ENCODE peak calls at places on chromosome 15, in four cellular contexts. One of them, this sample, is unnamed.

GRCh38 chr15:71434774-71435173 is 319.5 kb downstream of the THSD4 start:
- DNase-seq in K562: no peak
- DNase-seq in SK-N-SH: no peak
- DNase-seq in H1: no peak
- DNase-seq in this sample: no peak

GRCh38 chr15:76979331-76979925 is 15.5 kb upstream of the PSTPIP1 start:
- DNase-seq in K562: no peak
- DNase-seq in SK-N-SH: no peak
- DNase-seq in H1: no peak
- DNase-seq in this sample: no peak

GRCh38 chr15:75025102-75025501 is 1.7 kb downstream of the PPCDC start:
- DNase-seq in H1: no peak
- DNase-seq in K562: no peak
- DNase-seq in SK-N-SH: no peak
- DNase-seq in this sample: no peak

GRCh38 chr15:91465696-91466095 is 365.6 kb downstream of the SV2B start:
- DNase-seq in H1: no peak
- DNase-seq in K562: no peak
- DNase-seq in SK-N-SH: no peak
- DNase-seq in this sample: no peak

GRCh38 chr15:77107068-77107467 is 36.2 kb upstream of the TSPAN3 start:
- DNase-seq in SK-N-SH: no peak
- DNase-seq in K562: no peak
- DNase-seq in H1: no peak
- DNase-seq in this sample: no peak

GRCh38 chr15:60932051-60932915 is 296.8 kb downstream of the RORA start:
- DNase-seq in SK-N-SH: no peak
- DNase-seq in H1: no peak
- DNase-seq in K562: no peak
- DNase-seq in this sample: no peak

GRCh38 chr15:65896231-65896630 is 26.9 kb downstream of the RAB11A start:
- DNase-seq in SK-N-SH: no peak
- DNase-seq in H1: no peak
- DNase-seq in K562: no peak
- DNase-seq in this sample: no peak

GRCh38 chr15:66085128-66085527 is 168.4 kb downstream of the MEGF11 start:
- DNase-seq in SK-N-SH: no peak
- DNase-seq in K562: peak
- DNase-seq in H1: peak
- DNase-seq in this sample: peak

GRCh38 chr15:57323806-57324589 is 52.3 kb upstream of the CGNL1 start:
- DNase-seq in SK-N-SH: peak
- DNase-seq in H1: no peak
- DNase-seq in K562: peak
- DNase-seq in this sample: no peak

GRCh38 chr15:84736375-84736774 is 12.0 kb upstream of the ZNF592 start:
- DNase-seq in K562: no peak
- DNase-seq in H1: no peak
- DNase-seq in SK-N-SH: no peak
- DNase-seq in this sample: no peak

GRCh38 chr15:48718646-48719045 is 73.1 kb upstream of the FBN1 start:
- DNase-seq in H1: no peak
- DNase-seq in SK-N-SH: no peak
- DNase-seq in K562: peak
- DNase-seq in this sample: no peak

GRCh38 chr15:33907326-33907725 is 61.0 kb upstream of the CHRM5 start:
- DNase-seq in K562: no peak
- DNase-seq in H1: no peak
- DNase-seq in SK-N-SH: no peak
- DNase-seq in this sample: no peak

GRCh38 chr15:72474912-72475601 is 927 bp downstream of the ARIH1 start:
- DNase-seq in H1: peak
- DNase-seq in K562: peak
- DNase-seq in SK-N-SH: peak
- DNase-seq in this sample: peak

GRCh38 chr15:61237400-61237799 is 8.3 kb upstream of the RORA start:
- DNase-seq in H1: no peak
- DNase-seq in K562: no peak
- DNase-seq in SK-N-SH: no peak
- DNase-seq in this sample: no peak

GRCh38 chr15:65393557-65393956 is 15.8 kb upstream of the IGDCC3 start:
- DNase-seq in H1: no peak
- DNase-seq in K562: no peak
- DNase-seq in SK-N-SH: no peak
- DNase-seq in this sample: no peak

GRCh38 chr15:78034495-78035191 is 42.9 kb downstream of the TBC1D2B start:
- DNase-seq in H1: no peak
- DNase-seq in SK-N-SH: no peak
- DNase-seq in K562: peak
- DNase-seq in this sample: no peak

GRCh38 chr15:79881254-79881653 is 15.6 kb downstream of the MTHFS start:
- DNase-seq in K562: peak
- DNase-seq in H1: no peak
- DNase-seq in SK-N-SH: no peak
- DNase-seq in this sample: no peak

GRCh38 chr15:32704343-32705076 is 13.3 kb upstream of the GREM1 start:
- DNase-seq in H1: no peak
- DNase-seq in K562: no peak
- DNase-seq in SK-N-SH: no peak
- DNase-seq in this sample: no peak

DNA sequence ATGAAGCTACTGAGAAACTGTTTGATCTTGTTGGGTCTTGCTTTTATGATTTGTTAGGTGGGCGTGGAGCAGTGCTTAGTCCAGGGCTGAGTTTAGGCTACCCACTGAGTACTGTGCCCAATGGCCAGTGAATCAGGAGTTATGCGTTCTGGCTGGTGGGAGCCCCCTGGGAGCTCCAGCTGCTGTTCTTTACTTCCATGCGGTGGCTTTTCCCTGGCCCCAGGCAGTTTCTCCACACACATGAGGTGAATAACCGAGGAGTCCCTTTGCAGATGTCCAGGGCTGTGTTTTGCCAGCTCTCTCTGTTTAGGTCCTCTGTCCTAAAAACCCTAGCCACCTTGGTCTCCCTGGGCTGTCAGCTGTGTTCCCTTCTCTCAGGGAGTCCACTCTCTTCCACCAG is 106.5 kb downstream of the KLF13 start:
- DNase-seq in H1: no peak
- DNase-seq in SK-N-SH: no peak
- DNase-seq in K562: no peak
- DNase-seq in this sample: no peak
- TF ChIP-seq TEAD4 in H1: no peak
- TF ChIP-seq TEAD4 in SK-N-SH: no peak
- TF ChIP-seq TEAD4 in K562: no peak
- TF ChIP-seq TEAD4 in this sample: no peak

DNA sequence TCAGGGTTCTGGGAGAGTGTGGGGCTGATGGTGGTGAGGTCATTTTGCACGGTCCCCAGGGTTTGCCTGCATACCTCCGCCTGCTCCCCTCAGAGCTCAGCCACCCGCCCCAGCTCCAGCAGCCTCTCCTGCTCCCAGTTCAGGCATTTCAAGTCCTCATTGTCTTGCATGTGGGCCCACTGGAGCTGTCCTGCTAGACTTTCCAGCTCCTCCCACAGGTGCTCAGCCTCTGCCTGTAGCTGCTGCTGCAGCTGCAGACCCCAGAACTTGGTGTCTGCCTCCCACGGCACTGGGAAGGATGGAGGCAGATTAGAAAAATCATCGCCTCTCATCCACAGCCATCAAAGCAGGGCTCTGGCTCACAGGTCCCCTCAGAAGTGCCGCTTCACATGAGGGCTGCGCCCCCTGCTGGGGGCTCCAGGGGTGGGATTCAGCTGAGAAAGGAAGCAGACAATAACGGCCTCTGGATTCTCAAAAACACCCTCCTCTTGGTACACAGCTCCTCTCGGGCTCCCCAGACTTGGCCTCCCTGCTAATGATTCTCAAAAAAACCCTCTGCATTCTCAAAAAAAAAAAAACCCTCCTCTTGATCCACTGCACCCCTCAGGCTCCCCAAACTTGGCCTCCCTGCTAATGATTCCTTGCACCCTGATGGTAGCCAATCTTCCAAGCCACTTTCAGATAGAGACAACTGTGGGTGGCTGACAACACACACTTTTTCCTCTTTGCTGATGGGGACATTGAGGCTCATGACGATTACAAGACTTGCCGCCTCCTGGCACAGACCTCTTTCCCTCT is 89.3 kb upstream of the C2CD4B start:
- DNase-seq in H1: peak
- DNase-seq in K562: peak
- DNase-seq in SK-N-SH: peak
- DNase-seq in this sample: peak
- TF ChIP-seq TEAD4 in H1: no peak
- TF ChIP-seq TEAD4 in K562: no peak
- TF ChIP-seq TEAD4 in SK-N-SH: no peak
- TF ChIP-seq TEAD4 in this sample: no peak

DNA sequence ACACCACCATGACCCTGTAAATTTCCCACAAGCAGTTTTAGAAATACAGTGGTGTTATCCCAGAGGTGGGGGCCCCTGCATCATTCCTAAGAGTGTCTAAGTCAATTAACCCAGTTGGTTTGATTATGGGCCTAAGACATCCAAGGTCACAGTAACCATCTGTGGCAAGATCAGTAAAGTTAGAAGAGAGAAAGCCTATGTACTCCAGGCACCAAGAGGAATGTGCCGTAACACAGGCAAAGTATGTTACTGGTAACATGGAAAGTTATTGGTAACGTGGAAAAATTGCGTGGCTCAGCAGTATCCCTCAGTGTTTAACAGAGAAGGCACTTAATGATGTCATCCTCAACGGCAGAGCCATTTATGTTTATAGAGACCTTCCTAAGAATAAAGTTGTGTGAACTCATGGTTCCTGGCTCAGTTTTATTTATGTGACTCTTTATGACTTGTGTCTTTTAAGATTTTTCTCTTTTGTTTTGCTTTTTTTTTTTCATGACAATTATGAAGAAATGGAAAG is 144.1 kb upstream of the RASGRP1 start:
- DNase-seq in H1: no peak
- DNase-seq in K562: no peak
- DNase-seq in SK-N-SH: no peak
- DNase-seq in this sample: no peak
- TF ChIP-seq TEAD4 in H1: no peak
- TF ChIP-seq TEAD4 in K562: no peak
- TF ChIP-seq TEAD4 in SK-N-SH: no peak
- TF ChIP-seq TEAD4 in this sample: no peak

GRCh38 chr15:98676586-98677270 is 28.4 kb downstream of the IGF1R start:
- DNase-seq in K562: no peak
- DNase-seq in SK-N-SH: no peak
- DNase-seq in H1: no peak
- DNase-seq in this sample: no peak

GRCh38 chr15:98678484-98678883 is 30.1 kb downstream of the IGF1R start:
- DNase-seq in K562: no peak
- DNase-seq in H1: no peak
- DNase-seq in SK-N-SH: no peak
- DNase-seq in this sample: no peak

GRCh38 chr15:98681061-98681460 is 32.7 kb downstream of the IGF1R start:
- DNase-seq in SK-N-SH: no peak
- DNase-seq in H1: no peak
- DNase-seq in K562: no peak
- DNase-seq in this sample: no peak

GRCh38 chr15:98674336-98674735 is 26.0 kb downstream of the IGF1R start:
- DNase-seq in K562: no peak
- DNase-seq in H1: no peak
- DNase-seq in SK-N-SH: no peak
- DNase-seq in this sample: no peak

GRCh38 chr15:98677345-98678059 is 29.2 kb downstream of the IGF1R start:
- DNase-seq in H1: no peak
- DNase-seq in K562: no peak
- DNase-seq in SK-N-SH: no peak
- DNase-seq in this sample: no peak
- TF ChIP-seq TEAD4 in H1: no peak
- TF ChIP-seq TEAD4 in K562: no peak
- TF ChIP-seq TEAD4 in SK-N-SH: no peak
- TF ChIP-seq TEAD4 in this sample: no peak

DNA sequence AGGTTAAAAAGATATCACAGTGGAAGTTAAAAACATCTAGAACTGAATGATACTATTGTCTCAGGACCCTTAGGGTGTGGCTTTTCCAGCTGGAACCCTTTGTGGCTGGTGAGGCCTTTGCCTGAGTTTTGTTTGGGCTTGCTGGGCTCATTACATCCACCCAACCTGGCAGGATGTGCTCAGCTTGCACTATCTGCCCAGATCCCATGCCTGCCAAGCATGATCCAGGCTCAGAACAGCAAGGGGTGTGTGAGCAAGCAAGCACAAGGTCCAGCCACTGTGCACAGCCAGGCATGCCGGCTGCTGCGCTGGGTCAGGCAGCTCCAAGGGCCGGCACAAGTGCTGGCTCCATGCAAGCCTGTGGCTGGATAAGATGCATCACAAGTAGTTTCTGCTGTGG is 512.7 kb upstream of the CDIN1 start:
- DNase-seq in H1: no peak
- DNase-seq in SK-N-SH: no peak
- DNase-seq in K562: no peak
- DNase-seq in this sample: no peak
- TF ChIP-seq TEAD4 in H1: no peak
- TF ChIP-seq TEAD4 in SK-N-SH: no peak
- TF ChIP-seq TEAD4 in K562: no peak
- TF ChIP-seq TEAD4 in this sample: no peak

DNA sequence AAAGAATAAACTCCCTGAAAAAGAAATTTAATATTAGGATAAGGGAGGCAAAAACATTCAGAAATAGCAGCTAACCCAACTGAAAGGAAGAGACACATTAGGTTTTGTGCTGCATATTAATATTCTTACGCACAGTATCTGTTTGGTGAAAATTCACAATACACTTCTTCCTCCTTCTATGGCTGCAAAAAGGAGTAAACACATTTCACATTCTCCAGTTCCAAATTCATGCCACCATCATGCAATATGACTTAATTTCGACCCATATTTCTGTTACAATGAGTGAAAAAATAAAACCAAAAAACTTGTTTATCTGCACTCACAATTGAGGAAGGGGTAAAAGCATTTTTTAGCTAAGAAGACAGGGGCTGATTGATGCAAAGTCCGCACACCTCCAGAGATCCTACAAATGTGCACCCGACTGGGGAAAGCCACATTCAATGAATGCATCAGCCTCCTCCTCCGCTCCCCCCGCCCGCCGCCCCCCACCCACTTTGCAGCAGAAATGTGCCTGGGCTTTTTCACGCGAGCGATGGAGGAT is 1.0 kb downstream of the RFX7 start:
- DNase-seq in K562: peak
- DNase-seq in SK-N-SH: no peak
- DNase-seq in H1: no peak
- DNase-seq in this sample: no peak
- TF ChIP-seq TEAD4 in K562: no peak
- TF ChIP-seq TEAD4 in SK-N-SH: no peak
- TF ChIP-seq TEAD4 in H1: no peak
- TF ChIP-seq TEAD4 in this sample: no peak